ENCODE peak calls at places on chromosomes 6 and 20, in eight cellular contexts. J, O, A, N, U, K, M and D are unnamed samples.

GRCh38 chr20:60050193-60050960 is 92.2 kb downstream of the CDH26 start:
- DNase-seq in J (peak), O (no peak), A (peak), N (no peak), U (no peak), K (no peak), M (no peak), D (no peak)

GRCh38 chr6:135044639-135045038 is 10.0 kb downstream of the HBS1L start:
- DNase-seq in J (no peak), O (no peak), A (no peak), N (no peak), U (no peak), K (no peak), M (no peak), D (no peak)

GRCh38 chr6:14121936-14122344 is 4.4 kb downstream of the CD83 start:
- DNase-seq in J (no peak), O (no peak), A (no peak), N (no peak), U (no peak), K (peak), M (no peak), D (no peak)

GRCh38 chr6:122789078-122789861 is at the start of gene SMPDL3A:
- DNase-seq in J (peak), O (peak), A (peak), N (peak), U (peak), K (peak), M (peak), D (peak)

GRCh38 chr6:144756469-144756868 is 471.3 kb downstream of the UTRN start:
- DNase-seq in J (no peak), O (no peak), A (no peak), N (no peak), U (no peak), K (no peak), M (no peak), D (no peak)

GRCh38 chr20:63951398-63952209 is 4.6 kb downstream of the UCKL1 start:
- DNase-seq in J (no peak), O (no peak), A (no peak), N (no peak), U (no peak), K (no peak), M (peak), D (peak)

GRCh38 chr6:96735332-96735731 is 101.9 kb downstream of the GPR63 start:
- DNase-seq in J (no peak), O (no peak), A (no peak), N (no peak), U (no peak), K (no peak), M (no peak), D (no peak)

GRCh38 chr20:32891491-32891890 is 32.8 kb downstream of the EFCAB8 start:
- DNase-seq in J (no peak), O (no peak), A (no peak), N (no peak), U (no peak), K (no peak), M (no peak), D (no peak)

GRCh38 chr6:149806127-149806526 is 56.6 kb downstream of the PCMT1 start:
- DNase-seq in J (no peak), O (no peak), A (peak), N (no peak), U (no peak), K (no peak), M (no peak), D (no peak)